ENCODE peak calls at places on chromosome X, in four cellular contexts. J is COR-L47, F is mucosa of descending colon, R is RPMI8226. G is an unnamed sample.
A peak's percentile ranks its signal among the peaks of the same experiment; 100 is the strongest.

GRCh38 chrX:11499076-11500044 is 166.4 kb downstream of the ARHGAP6 start:
- DNase-seq in J (no peak), R (no peak), F (no peak), G (no peak)

GRCh38 chrX:153305941-153306464 is 15.6 kb downstream of the PNMA6F start:
- DNase-seq in F (no peak), J (no peak), R (no peak), G (no peak)

GRCh38 chrX:150358651-150359050 is 4.5 kb upstream of the MAMLD1 start:
- DNase-seq in F (no peak), J (no peak), R (no peak), G (no peak)

GRCh38 chrX:104137496-104137895 is 19.3 kb downstream of the SLC25A53 start:
- DNase-seq in R (no peak), F (no peak), J (peak; percentile 1), G (peak; percentile 4)

GRCh38 chrX:30278365-30278764 is 30.8 kb downstream of the NR0B1 start:
- DNase-seq in J (no peak), F (no peak), R (no peak), G (no peak)

GRCh38 chrX:135384161-135384836 is 37.4 kb upstream of the SMIM10L2A start:
- DNase-seq in F (peak; percentile 3), R (no peak), J (no peak), G (no peak)

GRCh38 chrX:103418811-103419210 is 42.5 kb downstream of the BEX3 start:
- DNase-seq in F (no peak), J (no peak), R (no peak), G (no peak)

GRCh38 chrX:112851806-112852205 is 11.2 kb upstream of the AMOT start:
- DNase-seq in R (peak; percentile 34), J (no peak), F (peak; percentile 7), G (peak; percentile 78)

GRCh38 chrX:15911729-15912550 is 57.3 kb upstream of the AP1S2 start:
- DNase-seq in J (no peak), F (peak; percentile 3), R (no peak), G (no peak)

GRCh38 chrX:74535633-74536141 is 78.7 kb downstream of the RLIM start:
- DNase-seq in J (peak; percentile 34), R (no peak), F (peak; percentile 76), G (peak; percentile 57)

GRCh38 chrX:139079789-139080188 is 368.3 kb upstream of the FGF13 start:
- DNase-seq in J (no peak), R (no peak), F (no peak), G (no peak)

GRCh38 chrX:153794897-153795816 is 689 bp downstream of the SSR4 start:
- DNase-seq in F (peak; percentile 15), R (peak; percentile 27), J (no peak), G (no peak)

GRCh38 chrX:136745215-136746173 is 35.2 kb downstream of the ARHGEF6 start:
- DNase-seq in F (no peak), R (no peak), J (no peak), G (no peak)

GRCh38 chrX:137425273-137425902 is 140.5 kb upstream of the ZIC3 start:
- DNase-seq in J (no peak), R (no peak), F (no peak), G (no peak)

GRCh38 chrX:90617710-90618325 is 696.1 kb downstream of the TGIF2LX start:
- DNase-seq in F (no peak), J (no peak), R (no peak), G (no peak)

GRCh38 chrX:72045141-72045540 is 86.6 kb downstream of the RTL5 start:
- DNase-seq in R (no peak), F (no peak), J (no peak), G (no peak)

GRCh38 chrX:110786486-110786885 is 9.1 kb downstream of the CHRDL1 start:
- DNase-seq in R (no peak), F (no peak), J (no peak), G (no peak)

G was measured in NCI-H2171 treated with DMSO at 0.1 percent for 48 hours.